ENCODE peak calls at places on chromosome 14, in seven cellular contexts. F is fibroblast of the aortic adventitia, J is NB4, T is ELR, G is NCI-H524, L is neural progenitor cell, C is mammary epithelial cell. S is an unnamed sample.

GRCh38 chr14:99737451-99737951 is 53.4 kb downstream of the CYP46A1 start:
- DNase-seq in C (peak), G (no peak), F (peak), T (no peak), J (no peak), L (no peak), S (no peak)

GRCh38 chr14:61813101-61813596 is 50.9 kb downstream of the SNAPC1 start:
- DNase-seq in T (no peak), G (no peak), C (peak), J (no peak), F (no peak), L (peak), S (no peak)

GRCh38 chr14:92563359-92563758 is 49.8 kb downstream of the RIN3 start:
- DNase-seq in T (peak), G (no peak), F (peak), L (no peak), C (peak), J (peak), S (no peak)

GRCh38 chr14:105436891-105437722 is 17.5 kb downstream of the MTA1 start:
- DNase-seq in F (no peak), C (no peak), J (no peak), G (no peak), L (no peak), T (no peak), S (no peak)

GRCh38 chr14:103530390-103530789 is 1.4 kb downstream of the TRMT61A start:
- DNase-seq in T (peak), F (no peak), C (no peak), G (no peak), J (peak), L (peak), S (no peak)

GRCh38 chr14:69316449-69317391 is 56.8 kb downstream of the GALNT16 start:
- DNase-seq in C (peak), L (no peak), G (no peak), J (no peak), T (peak), F (peak), S (no peak)

GRCh38 chr14:104972301-104973211 is 5.6 kb downstream of the AHNAK2 start:
- DNase-seq in J (no peak), F (peak), T (peak), C (peak), L (no peak), G (no peak), S (no peak)

GRCh38 chr14:92847220-92848148 is 53.4 kb downstream of the GOLGA5 start:
- DNase-seq in T (no peak), C (no peak), J (peak), G (no peak), F (no peak), L (no peak), S (no peak)

GRCh38 chr14:75568791-75569190 is 9.6 kb upstream of the FLVCR2 start:
- DNase-seq in F (no peak), L (no peak), C (no peak), J (no peak), G (no peak), T (no peak), S (no peak)

GRCh38 chr14:98446508-98446907 is 825.5 kb downstream of the BCL11B start:
- DNase-seq in C (no peak), J (no peak), T (no peak), L (no peak), G (no peak), F (no peak), S (no peak)

GRCh38 chr14:104049576-104050240 is 35.8 kb upstream of the ASPG start:
- DNase-seq in L (no peak), C (no peak), J (no peak), G (no peak), T (no peak), F (no peak), S (no peak)

GRCh38 chr14:93106541-93107156 is 9.1 kb downstream of the ITPK1 start:
- DNase-seq in C (no peak), F (no peak), J (no peak), G (no peak), L (no peak), T (no peak), S (no peak)